ENCODE peak calls at places on chromosome 1, in six cellular contexts. One of them, this sample, is unnamed.

GRCh38 chr1:236522937-236523703 is 662 bp upstream of the LGALS8 start:
- DNase-seq in stimulated activated effector memory CD8-positive, alpha-beta T cell treated with anti-CD3 and anti-CD28 coated beads, Interleukin-12 subunit alpha, Interleukin-12 subunit beta, amount 100 ng/mL, for 72 hours: peak
- DNase-seq in effector memory CD4-positive, alpha-beta T cell: no peak
- DNase-seq in brain microvascular endothelial cell: no peak
- DNase-seq in AG09309: no peak
- DNase-seq in stimulated activated CD4-positive, alpha-beta T cell treated with anti-CD3 and anti-CD28 coated beads, TNF-alpha, amount 100 ng/mL, for 4 hours: no peak
- DNase-seq in this sample: no peak

GRCh38 chr1:152774875-152775274 is at the start of gene LCE1F:
- DNase-seq in effector memory CD4-positive, alpha-beta T cell: no peak
- DNase-seq in stimulated activated CD4-positive, alpha-beta T cell treated with anti-CD3 and anti-CD28 coated beads, TNF-alpha, amount 100 ng/mL, for 4 hours: no peak
- DNase-seq in stimulated activated effector memory CD8-positive, alpha-beta T cell treated with anti-CD3 and anti-CD28 coated beads, Interleukin-12 subunit alpha, Interleukin-12 subunit beta, amount 100 ng/mL, for 72 hours: no peak
- DNase-seq in AG09309: no peak
- DNase-seq in brain microvascular endothelial cell: no peak
- DNase-seq in this sample: no peak

GRCh38 chr1:184113251-184113650 is 61.7 kb downstream of the TSEN15 start:
- DNase-seq in brain microvascular endothelial cell: no peak
- DNase-seq in AG09309: no peak
- DNase-seq in effector memory CD4-positive, alpha-beta T cell: no peak
- DNase-seq in stimulated activated effector memory CD8-positive, alpha-beta T cell treated with anti-CD3 and anti-CD28 coated beads, Interleukin-12 subunit alpha, Interleukin-12 subunit beta, amount 100 ng/mL, for 72 hours: no peak
- DNase-seq in stimulated activated CD4-positive, alpha-beta T cell treated with anti-CD3 and anti-CD28 coated beads, TNF-alpha, amount 100 ng/mL, for 4 hours: no peak
- DNase-seq in this sample: no peak

GRCh38 chr1:169250022-169250421 is 117.6 kb downstream of the NME7 start:
- DNase-seq in stimulated activated CD4-positive, alpha-beta T cell treated with anti-CD3 and anti-CD28 coated beads, TNF-alpha, amount 100 ng/mL, for 4 hours: no peak
- DNase-seq in effector memory CD4-positive, alpha-beta T cell: no peak
- DNase-seq in stimulated activated effector memory CD8-positive, alpha-beta T cell treated with anti-CD3 and anti-CD28 coated beads, Interleukin-12 subunit alpha, Interleukin-12 subunit beta, amount 100 ng/mL, for 72 hours: no peak
- DNase-seq in brain microvascular endothelial cell: peak
- DNase-seq in AG09309: no peak
- DNase-seq in this sample: no peak

GRCh38 chr1:43768168-43768567 is 60.8 kb downstream of the ST3GAL3 start:
- DNase-seq in brain microvascular endothelial cell: no peak
- DNase-seq in effector memory CD4-positive, alpha-beta T cell: no peak
- DNase-seq in stimulated activated effector memory CD8-positive, alpha-beta T cell treated with anti-CD3 and anti-CD28 coated beads, Interleukin-12 subunit alpha, Interleukin-12 subunit beta, amount 100 ng/mL, for 72 hours: no peak
- DNase-seq in AG09309: no peak
- DNase-seq in stimulated activated CD4-positive, alpha-beta T cell treated with anti-CD3 and anti-CD28 coated beads, TNF-alpha, amount 100 ng/mL, for 4 hours: no peak
- DNase-seq in this sample: no peak

GRCh38 chr1:158117854-158118691 is 62.6 kb upstream of the CD1D start:
- DNase-seq in stimulated activated effector memory CD8-positive, alpha-beta T cell treated with anti-CD3 and anti-CD28 coated beads, Interleukin-12 subunit alpha, Interleukin-12 subunit beta, amount 100 ng/mL, for 72 hours: no peak
- DNase-seq in stimulated activated CD4-positive, alpha-beta T cell treated with anti-CD3 and anti-CD28 coated beads, TNF-alpha, amount 100 ng/mL, for 4 hours: peak
- DNase-seq in AG09309: no peak
- DNase-seq in effector memory CD4-positive, alpha-beta T cell: peak
- DNase-seq in brain microvascular endothelial cell: peak
- DNase-seq in this sample: peak

GRCh38 chr1:104019675-104020049 is 270.0 kb downstream of the AMY1C start:
- DNase-seq in AG09309: no peak
- DNase-seq in effector memory CD4-positive, alpha-beta T cell: no peak
- DNase-seq in brain microvascular endothelial cell: no peak
- DNase-seq in stimulated activated CD4-positive, alpha-beta T cell treated with anti-CD3 and anti-CD28 coated beads, TNF-alpha, amount 100 ng/mL, for 4 hours: no peak
- DNase-seq in stimulated activated effector memory CD8-positive, alpha-beta T cell treated with anti-CD3 and anti-CD28 coated beads, Interleukin-12 subunit alpha, Interleukin-12 subunit beta, amount 100 ng/mL, for 72 hours: no peak
- DNase-seq in this sample: no peak

GRCh38 chr1:26336477-26337205 is 17.3 kb downstream of the CRYBG2 start:
- DNase-seq in effector memory CD4-positive, alpha-beta T cell: peak
- DNase-seq in brain microvascular endothelial cell: no peak
- DNase-seq in stimulated activated CD4-positive, alpha-beta T cell treated with anti-CD3 and anti-CD28 coated beads, TNF-alpha, amount 100 ng/mL, for 4 hours: peak
- DNase-seq in stimulated activated effector memory CD8-positive, alpha-beta T cell treated with anti-CD3 and anti-CD28 coated beads, Interleukin-12 subunit alpha, Interleukin-12 subunit beta, amount 100 ng/mL, for 72 hours: peak
- DNase-seq in AG09309: no peak
- DNase-seq in this sample: peak

This sample was measured in mesothelial cell of epicardium.